ENCODE peak calls at places on chromosomes 7 and 10, in eight cellular contexts. W is Right ventricle myocardium inferior; A is kidney; N is GOT3; D is body of pancreas; L is activated T-helper 9 cell treated with anti-CD3 and anti-CD28 coated beads, Interleukin-2, amount 50 U/mL, for 16 hours; G is amygdala; T is M059J. P is an unnamed sample.

GRCh38 chr7:155187061-155187785 is 110.5 kb upstream of the INSIG1 start:
- DNase-seq in W (no peak), A (no peak), N (no peak), D (no peak), L (no peak), G (no peak), T (no peak), P (no peak)

GRCh38 chr10:31413325-31413724 is 94.3 kb downstream of the ZEB1 start:
- DNase-seq in W (no peak), A (no peak), N (no peak), D (no peak), L (no peak), G (no peak), T (peak), P (no peak)

GRCh38 chr7:117780832-117781231 is 92.4 kb downstream of the CTTNBP2 start:
- DNase-seq in W (no peak), A (no peak), N (no peak), D (no peak), L (no peak), G (no peak), T (no peak), P (no peak)

GRCh38 chr10:58642283-58642682 is 129.6 kb downstream of the BICC1 start:
- DNase-seq in W (no peak), A (no peak), N (no peak), D (no peak), L (no peak), G (no peak), T (peak), P (no peak)

GRCh38 chr7:137981175-137981574 is 20.7 kb downstream of the CREB3L2 start:
- DNase-seq in W (no peak), A (no peak), N (no peak), D (no peak), L (no peak), G (no peak), T (peak), P (no peak)

GRCh38 chr10:73099141-73099540 is 2.5 kb upstream of the P4HA1 start:
- DNase-seq in W (no peak), A (no peak), N (no peak), D (no peak), L (no peak), G (no peak), T (no peak), P (no peak)

GRCh38 chr10:21184216-21184615 is 287.1 kb upstream of the NEBL start:
- DNase-seq in W (no peak), A (no peak), N (no peak), D (no peak), L (no peak), G (no peak), T (peak), P (no peak)

GRCh38 chr7:148856035-148856881 is 27.8 kb downstream of the EZH2 start:
- DNase-seq in W (no peak), A (no peak), N (no peak), D (peak), L (peak), G (no peak), T (peak), P (peak)

GRCh38 chr7:127532736-127533135 is 52.7 kb downstream of the GCC1 start:
- DNase-seq in W (no peak), A (no peak), N (no peak), D (no peak), L (no peak), G (no peak), T (peak), P (no peak)

GRCh38 chr10:103969857-103970627 is 3.1 kb downstream of the SLK start:
- DNase-seq in W (no peak), A (no peak), N (no peak), D (no peak), L (no peak), G (no peak), T (no peak), P (no peak)

GRCh38 chr10:19111501-19112267 is 63.1 kb downstream of the MALRD1 start:
- DNase-seq in W (no peak), A (no peak), N (no peak), D (no peak), L (no peak), G (no peak), T (peak), P (no peak)

GRCh38 chr10:114638874-114639625 is 19.0 kb downstream of the ABLIM1 start:
- DNase-seq in W (peak), A (no peak), N (no peak), D (no peak), L (no peak), G (no peak), T (peak), P (no peak)

GRCh38 chr7:32531402-32531801 is 36.1 kb downstream of the AVL9 start:
- DNase-seq in W (peak), A (no peak), N (no peak), D (no peak), L (no peak), G (no peak), T (no peak), P (no peak)

GRCh38 chr10:49360271-49361177 is 35.4 kb downstream of the DRGX start:
- DNase-seq in W (no peak), A (no peak), N (no peak), D (no peak), L (no peak), G (no peak), T (peak), P (no peak)

GRCh38 chr7:6637544-6638229 is 569 bp downstream of the ZNF316 start:
- DNase-seq in W (no peak), A (no peak), N (no peak), D (peak), L (peak), G (no peak), T (peak), P (no peak)

GRCh38 chr10:110780704-110781103 is 91.0 kb upstream of the PDCD4 start:
- DNase-seq in W (no peak), A (no peak), N (no peak), D (peak), L (no peak), G (no peak), T (no peak), P (no peak)

GRCh38 chr10:14378387-14378960 is 47.8 kb upstream of the FRMD4A start:
- DNase-seq in W (no peak), A (no peak), N (no peak), D (peak), L (no peak), G (no peak), T (no peak), P (no peak)

GRCh38 chr10:8247191-8247590 is 192.7 kb downstream of the GATA3 start:
- DNase-seq in W (no peak), A (no peak), N (no peak), D (no peak), L (no peak), G (no peak), T (no peak), P (no peak)

GRCh38 chr7:156969972-156970420 is 20.5 kb downstream of the NOM1 start:
- DNase-seq in W (no peak), A (no peak), N (no peak), D (no peak), L (no peak), G (no peak), T (peak), P (no peak)

GRCh38 chr10:110488124-110488681 is 9.5 kb upstream of the DUSP5 start:
- DNase-seq in W (no peak), A (no peak), N (no peak), D (no peak), L (no peak), G (no peak), T (peak), P (no peak)

GRCh38 chr7:134720091-134720935 is 59.1 kb upstream of the CALD1 start:
- DNase-seq in W (no peak), A (no peak), N (no peak), D (no peak), L (no peak), G (no peak), T (peak), P (no peak)

GRCh38 chr10:48464121-48464870 is 140.6 kb downstream of the ARHGAP22 start:
- DNase-seq in W (no peak), A (peak), N (no peak), D (no peak), L (no peak), G (no peak), T (no peak), P (no peak)

GRCh38 chr7:23713285-23714235 is 3.5 kb downstream of the STK31 start:
- DNase-seq in W (no peak), A (no peak), N (no peak), D (no peak), L (no peak), G (no peak), T (peak), P (no peak)

GRCh38 chr10:76779163-76779820 is 858.3 kb downstream of the KCNMA1 start:
- DNase-seq in W (no peak), A (no peak), N (peak), D (no peak), L (no peak), G (peak), T (peak), P (no peak)

GRCh38 chr7:76515999-76516443 is 5.7 kb downstream of the UPK3B start:
- DNase-seq in W (peak), A (no peak), N (no peak), D (no peak), L (no peak), G (no peak), T (peak), P (no peak)

GRCh38 chr7:123154231-123154860 is 45.4 kb downstream of the SLC13A1 start:
- DNase-seq in W (no peak), A (no peak), N (no peak), D (peak), L (no peak), G (peak), T (peak), P (no peak)

GRCh38 chr10:108601856-108602255 is 1321.5 kb downstream of the XPNPEP1 start:
- DNase-seq in W (no peak), A (no peak), N (no peak), D (no peak), L (no peak), G (no peak), T (peak), P (no peak)

GRCh38 chr10:52740913-52741675 is 31.5 kb downstream of the MBL2 start:
- DNase-seq in W (no peak), A (no peak), N (no peak), D (peak), L (no peak), G (peak), T (peak), P (no peak)

GRCh38 chr7:23358152-23358674 is 59.1 kb downstream of the MALSU1 start:
- DNase-seq in W (no peak), A (no peak), N (no peak), D (no peak), L (no peak), G (no peak), T (no peak), P (no peak)

GRCh38 chr10:82378146-82378545 is 503.2 kb downstream of the NRG3 start:
- DNase-seq in W (no peak), A (no peak), N (no peak), D (peak), L (no peak), G (no peak), T (peak), P (no peak)

GRCh38 chr7:127798769-127799372 is 146.9 kb downstream of the SND1 start:
- DNase-seq in W (no peak), A (no peak), N (no peak), D (no peak), L (no peak), G (no peak), T (no peak), P (no peak)

GRCh38 chr7:25382869-25383268 is 154.6 kb upstream of the NPVF start:
- DNase-seq in W (no peak), A (no peak), N (no peak), D (peak), L (no peak), G (no peak), T (no peak), P (no peak)

GRCh38 chr10:104193787-104194186 is 38.4 kb downstream of the CFAP43 start:
- DNase-seq in W (no peak), A (no peak), N (no peak), D (no peak), L (no peak), G (no peak), T (no peak), P (no peak)

GRCh38 chr7:15684834-15685233 is 1.6 kb downstream of the MEOX2 start:
- DNase-seq in W (no peak), A (no peak), N (no peak), D (no peak), L (no peak), G (no peak), T (no peak), P (no peak)

P was measured in stimulated activated CD4-positive, alpha-beta T cell treated with anti-CD3 and anti-CD28 coated beads, TNF-alpha, amount 100 ng/mL, for 4 hours.